ENCODE peak calls at places on chromosomes 11 and 22, in six cellular contexts. E is stimulated activated CD4-positive, alpha-beta T cell treated with anti-CD3 and anti-CD28 coated beads, Interleukin-2, amount 100 ng/mL, for 24 hours; L is left cardiac atrium; U is foreskin fibroblast; K is NCI-H187; D is astrocyte. S is an unnamed sample.

GRCh38 chr22:16960220-16960883 is 47.7 kb downstream of the GAB4 start:
- DNase-seq in L (no peak), U (no peak), D (no peak), K (no peak), E (no peak), S (no peak)

GRCh38 chr22:27218012-27218483 is 560.7 kb downstream of the MIAT start:
- DNase-seq in K (no peak), U (no peak), D (no peak), E (no peak), L (no peak), S (no peak)

GRCh38 chr11:117927926-117928325 is 1.3 kb downstream of the TMPRSS13 start:
- DNase-seq in D (no peak), E (no peak), U (no peak), K (no peak), L (peak; percentile 2), S (no peak)

GRCh38 chr11:70470127-70470526 is 71.8 kb downstream of the CTTN start:
- DNase-seq in D (peak; percentile 78), E (no peak), U (peak; percentile 45), L (no peak), K (no peak), S (no peak)

GRCh38 chr11:75716659-75717058 is 979 bp upstream of the MOGAT2 start:
- DNase-seq in L (no peak), U (no peak), E (no peak), D (no peak), K (no peak), S (no peak)

GRCh38 chr22:26553056-26553752 is 36.7 kb downstream of the TPST2 start:
- DNase-seq in K (no peak), L (no peak), E (no peak), U (peak; percentile 82), D (peak; percentile 94), S (peak; percentile 14)

GRCh38 chr11:36098046-36098445 is 154.2 kb downstream of the LDLRAD3 start:
- DNase-seq in E (no peak), K (no peak), U (no peak), D (no peak), L (peak; percentile 64), S (no peak)

GRCh38 chr22:45009881-45010531 is at the start of gene PHF21B:
- DNase-seq in K (peak; percentile 17), E (peak; percentile 49), D (no peak), U (peak; percentile 52), L (peak; percentile 71), S (no peak)

GRCh38 chr22:41557401-41558240 is 3.2 kb upstream of the CSDC2 start:
- DNase-seq in D (peak; percentile 86), K (no peak), E (peak; percentile 24), L (peak; percentile 84), U (peak; percentile 93), S (peak; percentile 63)

GRCh38 chr11:29957406-29957805 is 59.4 kb downstream of the KCNA4 start:
- DNase-seq in K (no peak), U (no peak), D (no peak), L (no peak), E (no peak), S (no peak)

GRCh38 chr11:100682247-100682969 is 4.7 kb upstream of the ARHGAP42 start:
- DNase-seq in E (no peak), L (no peak), D (no peak), K (no peak), U (peak; percentile 42), S (no peak)

GRCh38 chr11:126127898-126128297 is 65.2 kb upstream of the CDON start:
- DNase-seq in E (no peak), K (no peak), L (no peak), D (no peak), U (no peak), S (no peak)

GRCh38 chr11:111992456-111992855 is 32.8 kb upstream of the DLAT start:
- DNase-seq in D (no peak), K (no peak), E (no peak), U (no peak), L (no peak), S (no peak)

GRCh38 chr11:24181395-24182047 is 315.3 kb upstream of the LUZP2 start:
- DNase-seq in U (no peak), K (no peak), L (no peak), E (no peak), D (no peak), S (no peak)

GRCh38 chr11:102306048-102306575 is 11.2 kb upstream of the BIRC3 start:
- DNase-seq in L (no peak), D (no peak), U (no peak), E (no peak), K (no peak), S (no peak)

GRCh38 chr22:43968614-43969013 is 13.4 kb downstream of the SAMM50 start:
- DNase-seq in K (no peak), U (no peak), E (no peak), L (no peak), D (no peak), S (no peak)

GRCh38 chr11:80285076-80285790 is 844.4 kb upstream of the TENM4 start:
- DNase-seq in E (no peak), L (no peak), K (no peak), D (peak; percentile 81), U (no peak), S (no peak)

GRCh38 chr11:134466035-134466908 is 54.2 kb upstream of the B3GAT1 start:
- DNase-seq in D (no peak), U (no peak), E (no peak), L (no peak), K (peak; percentile 16), S (no peak)